ENCODE peak calls at places on chromosomes 1 and 21, in ten cellular contexts. One of them, this sample, is unnamed.

GRCh38 chr1:230568008-230568407 is 74.3 kb upstream of the COG2 start:
- DNase-seq in MM.1S: no peak
- DNase-seq in colonic mucosa: peak; percentile 65
- DNase-seq in pancreas: no peak
- DNase-seq in PC-3: peak; percentile 67
- DNase-seq in Peyer's patch: no peak
- DNase-seq in CD4-positive, alpha-beta memory T cell: no peak
- DNase-seq in AG04450: peak; percentile 13
- DNase-seq in stomach: peak; percentile 56
- DNase-seq in endothelial cell of umbilical vein: no peak
- DNase-seq in this sample: peak; percentile 46

GRCh38 chr1:177209357-177209756 is 38.6 kb downstream of the BRINP2 start:
- DNase-seq in MM.1S: no peak
- DNase-seq in colonic mucosa: peak; percentile 62
- DNase-seq in pancreas: peak; percentile 15
- DNase-seq in PC-3: peak; percentile 98
- DNase-seq in Peyer's patch: peak; percentile 69
- DNase-seq in CD4-positive, alpha-beta memory T cell: no peak
- DNase-seq in AG04450: peak; percentile 99
- DNase-seq in stomach: peak; percentile 54
- DNase-seq in endothelial cell of umbilical vein: peak; percentile 78
- DNase-seq in this sample: no peak

GRCh38 chr21:17848228-17848627 is 29.1 kb upstream of the C21orf91 start:
- DNase-seq in MM.1S: no peak
- DNase-seq in colonic mucosa: peak; percentile 33
- DNase-seq in pancreas: peak; percentile 5
- DNase-seq in PC-3: peak; percentile 82
- DNase-seq in Peyer's patch: peak; percentile 58
- DNase-seq in CD4-positive, alpha-beta memory T cell: no peak
- DNase-seq in AG04450: peak; percentile 90
- DNase-seq in stomach: no peak
- DNase-seq in endothelial cell of umbilical vein: no peak
- DNase-seq in this sample: no peak

GRCh38 chr1:234776875-234777849 is 167.2 kb upstream of the IRF2BP2 start:
- DNase-seq in MM.1S: no peak
- DNase-seq in colonic mucosa: no peak
- DNase-seq in pancreas: no peak
- DNase-seq in PC-3: peak; percentile 3
- DNase-seq in Peyer's patch: no peak
- DNase-seq in CD4-positive, alpha-beta memory T cell: no peak
- DNase-seq in AG04450: no peak
- DNase-seq in stomach: no peak
- DNase-seq in endothelial cell of umbilical vein: peak; percentile 29
- DNase-seq in this sample: peak; percentile 50

GRCh38 chr1:208928335-208928734 is 655.2 kb upstream of the CAMK1G start:
- DNase-seq in MM.1S: no peak
- DNase-seq in colonic mucosa: no peak
- DNase-seq in pancreas: no peak
- DNase-seq in PC-3: peak; percentile 86
- DNase-seq in Peyer's patch: no peak
- DNase-seq in CD4-positive, alpha-beta memory T cell: no peak
- DNase-seq in AG04450: no peak
- DNase-seq in stomach: no peak
- DNase-seq in endothelial cell of umbilical vein: no peak
- DNase-seq in this sample: no peak

GRCh38 chr1:157806431-157807149 is 13.3 kb downstream of the FCRL1 start:
- DNase-seq in MM.1S: peak; percentile 99
- DNase-seq in colonic mucosa: no peak
- DNase-seq in pancreas: no peak
- DNase-seq in PC-3: no peak
- DNase-seq in Peyer's patch: peak; percentile 91
- DNase-seq in CD4-positive, alpha-beta memory T cell: no peak
- DNase-seq in AG04450: no peak
- DNase-seq in stomach: no peak
- DNase-seq in endothelial cell of umbilical vein: no peak
- DNase-seq in this sample: peak; percentile 97

GRCh38 chr1:230986976-230987375 is 8.1 kb downstream of the ARV1 start:
- DNase-seq in MM.1S: no peak
- DNase-seq in colonic mucosa: no peak
- DNase-seq in pancreas: no peak
- DNase-seq in PC-3: peak; percentile 77
- DNase-seq in Peyer's patch: peak; percentile 58
- DNase-seq in CD4-positive, alpha-beta memory T cell: no peak
- DNase-seq in AG04450: peak; percentile 34
- DNase-seq in stomach: no peak
- DNase-seq in endothelial cell of umbilical vein: no peak
- DNase-seq in this sample: no peak

GRCh38 chr21:45267390-45267760 is 20.3 kb downstream of the POFUT2 start:
- DNase-seq in MM.1S: no peak
- DNase-seq in colonic mucosa: no peak
- DNase-seq in pancreas: no peak
- DNase-seq in PC-3: no peak
- DNase-seq in Peyer's patch: peak; percentile 19
- DNase-seq in CD4-positive, alpha-beta memory T cell: no peak
- DNase-seq in AG04450: no peak
- DNase-seq in stomach: peak; percentile 5
- DNase-seq in endothelial cell of umbilical vein: no peak
- DNase-seq in this sample: no peak

GRCh38 chr1:46131727-46132528 is 501 bp downstream of the PIK3R3 start:
- DNase-seq in MM.1S: peak; percentile 50
- DNase-seq in colonic mucosa: peak; percentile 47
- DNase-seq in pancreas: no peak
- DNase-seq in PC-3: peak; percentile 46
- DNase-seq in Peyer's patch: peak; percentile 71
- DNase-seq in CD4-positive, alpha-beta memory T cell: peak; percentile 24
- DNase-seq in AG04450: no peak
- DNase-seq in stomach: peak; percentile 38
- DNase-seq in endothelial cell of umbilical vein: peak; percentile 45
- DNase-seq in this sample: peak; percentile 78

GRCh38 chr1:46132529-46133180 is at the start of gene PIK3R3:
- DNase-seq in MM.1S: peak; percentile 98
- DNase-seq in colonic mucosa: peak; percentile 98
- DNase-seq in pancreas: peak; percentile 97
- DNase-seq in PC-3: peak; percentile 98
- DNase-seq in Peyer's patch: peak; percentile 97
- DNase-seq in CD4-positive, alpha-beta memory T cell: peak; percentile 82
- DNase-seq in AG04450: peak; percentile 99
- DNase-seq in stomach: peak; percentile 98
- DNase-seq in endothelial cell of umbilical vein: peak; percentile 99
- DNase-seq in this sample: peak; percentile 99

GRCh38 chr1:46133946-46134345 is 1.5 kb upstream of the PIK3R3 start:
- DNase-seq in MM.1S: no peak
- DNase-seq in colonic mucosa: no peak
- DNase-seq in pancreas: no peak
- DNase-seq in PC-3: no peak
- DNase-seq in Peyer's patch: no peak
- DNase-seq in CD4-positive, alpha-beta memory T cell: no peak
- DNase-seq in AG04450: no peak
- DNase-seq in stomach: no peak
- DNase-seq in endothelial cell of umbilical vein: peak; percentile 48
- DNase-seq in this sample: no peak

GRCh38 chr1:46134660-46135331 is 2.4 kb upstream of the PIK3R3 start:
- DNase-seq in MM.1S: peak; percentile 38
- DNase-seq in colonic mucosa: no peak
- DNase-seq in pancreas: no peak
- DNase-seq in PC-3: peak; percentile 90
- DNase-seq in Peyer's patch: no peak
- DNase-seq in CD4-positive, alpha-beta memory T cell: no peak
- DNase-seq in AG04450: peak; percentile 60
- DNase-seq in stomach: no peak
- DNase-seq in endothelial cell of umbilical vein: peak; percentile 21
- DNase-seq in this sample: no peak

GRCh38 chr1:46133181-46133658 is 791 bp upstream of the PIK3R3 start:
- DNase-seq in MM.1S: no peak
- DNase-seq in colonic mucosa: no peak
- DNase-seq in pancreas: no peak
- DNase-seq in PC-3: no peak
- DNase-seq in Peyer's patch: no peak
- DNase-seq in CD4-positive, alpha-beta memory T cell: no peak
- DNase-seq in AG04450: no peak
- DNase-seq in stomach: no peak
- DNase-seq in endothelial cell of umbilical vein: no peak
- DNase-seq in this sample: peak; percentile 90
- H3K27ac ChIP-seq in MM.1S: peak overlapping the region; percentile 99
- H3K27ac ChIP-seq in colonic mucosa: peak overlapping the region; percentile 58
- H3K27ac ChIP-seq in pancreas: peak overlapping the region; percentile 80
- H3K27ac ChIP-seq in PC-3: peak overlapping the region; percentile 94
- H3K27ac ChIP-seq in Peyer's patch: peak overlapping the region; percentile 66
- H3K27ac ChIP-seq in CD4-positive, alpha-beta memory T cell: peak overlapping the region; percentile 11
- H3K27ac ChIP-seq in AG04450: peak overlapping the region; percentile 99
- H3K27ac ChIP-seq in stomach: peak overlapping the region; percentile 98
- H3K27ac ChIP-seq in endothelial cell of umbilical vein: peak overlapping the region; percentile 86
- H3K27ac ChIP-seq in this sample: peak overlapping the region; percentile 87

GRCh38 chr1:2231667-2232254 is 3.6 kb downstream of the SKI start:
- DNase-seq in MM.1S: no peak
- DNase-seq in colonic mucosa: peak; percentile 85
- DNase-seq in pancreas: no peak
- DNase-seq in PC-3: peak; percentile 68
- DNase-seq in Peyer's patch: peak; percentile 95
- DNase-seq in CD4-positive, alpha-beta memory T cell: peak; percentile 78
- DNase-seq in AG04450: no peak
- DNase-seq in stomach: peak; percentile 76
- DNase-seq in endothelial cell of umbilical vein: peak; percentile 90
- DNase-seq in this sample: no peak

GRCh38 chr1:2230781-2231666 is 2.9 kb downstream of the SKI start:
- DNase-seq in MM.1S: no peak
- DNase-seq in colonic mucosa: peak; percentile 56
- DNase-seq in pancreas: no peak
- DNase-seq in PC-3: peak; percentile 60
- DNase-seq in Peyer's patch: peak; percentile 86
- DNase-seq in CD4-positive, alpha-beta memory T cell: peak; percentile 80
- DNase-seq in AG04450: no peak
- DNase-seq in stomach: no peak
- DNase-seq in endothelial cell of umbilical vein: peak; percentile 28
- DNase-seq in this sample: no peak

GRCh38 chr1:2228684-2229031 is 539 bp downstream of the SKI start:
- DNase-seq in MM.1S: peak; percentile 54
- DNase-seq in colonic mucosa: no peak
- DNase-seq in pancreas: peak; percentile 25
- DNase-seq in PC-3: peak; percentile 42
- DNase-seq in Peyer's patch: no peak
- DNase-seq in CD4-positive, alpha-beta memory T cell: no peak
- DNase-seq in AG04450: no peak
- DNase-seq in stomach: peak; percentile 53
- DNase-seq in endothelial cell of umbilical vein: no peak
- DNase-seq in this sample: no peak

GRCh38 chr1:2229032-2229920 is 1.2 kb downstream of the SKI start:
- DNase-seq in MM.1S: peak; percentile 43
- DNase-seq in colonic mucosa: peak; percentile 68
- DNase-seq in pancreas: peak; percentile 66
- DNase-seq in PC-3: peak; percentile 70
- DNase-seq in Peyer's patch: peak; percentile 87
- DNase-seq in CD4-positive, alpha-beta memory T cell: peak; percentile 63
- DNase-seq in AG04450: no peak
- DNase-seq in stomach: peak; percentile 74
- DNase-seq in endothelial cell of umbilical vein: peak; percentile 67
- DNase-seq in this sample: no peak

DNA sequence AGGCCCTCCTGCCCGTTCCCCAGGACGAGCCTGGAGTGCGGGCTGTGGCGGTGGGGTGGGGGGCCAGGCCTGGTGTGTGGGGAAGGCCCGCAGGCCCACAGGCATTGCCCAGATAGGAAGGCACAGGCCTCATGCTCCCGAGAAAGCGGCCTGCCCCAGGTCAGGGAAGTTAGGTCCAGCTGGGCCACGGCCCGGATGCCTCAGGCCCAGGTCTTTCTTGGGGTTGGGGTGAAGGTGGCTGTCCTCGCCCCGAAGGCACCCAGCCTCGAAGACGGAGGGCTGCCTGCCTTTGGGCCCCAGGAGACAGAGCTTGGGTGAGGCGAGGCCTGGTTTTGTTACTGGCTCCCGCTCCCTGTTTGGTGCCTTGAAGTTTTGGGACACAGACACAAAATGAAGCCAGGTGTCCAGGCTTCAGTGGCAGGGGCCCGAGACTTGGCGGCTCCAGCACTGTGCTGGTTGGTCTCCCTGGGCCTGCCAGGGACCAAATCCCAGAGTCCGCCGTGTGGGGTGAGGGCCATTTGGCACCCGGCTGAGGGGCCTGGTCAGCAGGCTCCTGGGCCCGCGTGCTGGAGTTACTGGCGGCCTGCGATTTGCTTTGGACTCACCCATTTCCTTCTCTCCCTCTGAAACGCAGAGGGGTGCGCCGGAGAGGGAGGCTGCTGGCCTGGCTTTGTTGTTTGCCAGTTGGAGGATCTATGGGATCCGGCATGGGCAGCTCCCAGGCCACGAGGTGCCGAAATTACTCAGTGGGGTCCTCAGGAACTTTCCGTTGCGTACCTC is 2.0 kb downstream of the SKI start:
- DNase-seq in MM.1S: no peak
- DNase-seq in colonic mucosa: peak; percentile 65
- DNase-seq in pancreas: peak; percentile 37
- DNase-seq in PC-3: peak; percentile 52
- DNase-seq in Peyer's patch: peak; percentile 63
- DNase-seq in CD4-positive, alpha-beta memory T cell: no peak
- DNase-seq in AG04450: no peak
- DNase-seq in stomach: no peak
- DNase-seq in endothelial cell of umbilical vein: peak; percentile 52
- DNase-seq in this sample: no peak
- H3K27ac ChIP-seq in MM.1S: no peak overlapping the region
- H3K27ac ChIP-seq in colonic mucosa: peak overlapping the region; percentile 80
- H3K27ac ChIP-seq in pancreas: peak overlapping the region; percentile 52
- H3K27ac ChIP-seq in PC-3: peak overlapping the region; percentile 15
- H3K27ac ChIP-seq in Peyer's patch: peak overlapping the region; percentile 89
- H3K27ac ChIP-seq in CD4-positive, alpha-beta memory T cell: peak overlapping the region; percentile 84
- H3K27ac ChIP-seq in AG04450: peak overlapping the region; percentile 52
- H3K27ac ChIP-seq in stomach: peak overlapping the region; percentile 81
- H3K27ac ChIP-seq in endothelial cell of umbilical vein: peak overlapping the region; percentile 50
- H3K27ac ChIP-seq in this sample: no peak overlapping the region

DNA sequence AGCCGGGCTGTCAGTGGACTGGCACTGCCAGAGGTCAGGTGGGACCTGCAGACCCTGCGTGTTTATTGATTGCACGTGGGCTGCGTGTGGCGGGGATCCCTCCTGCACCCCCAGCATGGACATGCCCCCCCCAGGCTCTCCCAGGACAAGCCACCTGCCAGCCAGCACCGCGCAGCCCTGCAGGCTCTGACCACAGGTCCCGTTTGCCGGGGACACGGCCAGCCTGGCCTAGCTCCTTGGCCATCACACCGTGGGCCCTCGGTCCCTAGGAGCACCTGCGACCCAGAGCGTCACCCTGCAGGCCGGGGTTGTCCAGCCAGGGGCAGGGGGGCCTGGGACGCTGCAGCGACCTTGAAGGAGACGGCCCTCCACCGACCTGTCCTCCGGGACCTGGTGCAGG is 43.9 kb downstream of the MEGF6 start:
- DNase-seq in MM.1S: no peak
- DNase-seq in colonic mucosa: no peak
- DNase-seq in pancreas: no peak
- DNase-seq in PC-3: no peak
- DNase-seq in Peyer's patch: no peak
- DNase-seq in CD4-positive, alpha-beta memory T cell: no peak
- DNase-seq in AG04450: no peak
- DNase-seq in stomach: no peak
- DNase-seq in endothelial cell of umbilical vein: no peak
- DNase-seq in this sample: no peak
- H3K27ac ChIP-seq in MM.1S: no peak overlapping the region
- H3K27ac ChIP-seq in colonic mucosa: no peak overlapping the region
- H3K27ac ChIP-seq in pancreas: no peak overlapping the region
- H3K27ac ChIP-seq in PC-3: no peak overlapping the region
- H3K27ac ChIP-seq in Peyer's patch: no peak overlapping the region
- H3K27ac ChIP-seq in CD4-positive, alpha-beta memory T cell: no peak overlapping the region
- H3K27ac ChIP-seq in AG04450: no peak overlapping the region
- H3K27ac ChIP-seq in stomach: no peak overlapping the region
- H3K27ac ChIP-seq in endothelial cell of umbilical vein: no peak overlapping the region
- H3K27ac ChIP-seq in this sample: no peak overlapping the region

GRCh38 chr1:203479646-203480045 is 4.0 kb downstream of the PRELP start:
- DNase-seq in MM.1S: no peak
- DNase-seq in colonic mucosa: no peak
- DNase-seq in pancreas: no peak
- DNase-seq in PC-3: no peak
- DNase-seq in Peyer's patch: no peak
- DNase-seq in CD4-positive, alpha-beta memory T cell: no peak
- DNase-seq in AG04450: no peak
- DNase-seq in stomach: no peak
- DNase-seq in endothelial cell of umbilical vein: no peak
- DNase-seq in this sample: no peak

GRCh38 chr1:203478986-203479385 is 3.4 kb downstream of the PRELP start:
- DNase-seq in MM.1S: no peak
- DNase-seq in colonic mucosa: no peak
- DNase-seq in pancreas: no peak
- DNase-seq in PC-3: no peak
- DNase-seq in Peyer's patch: no peak
- DNase-seq in CD4-positive, alpha-beta memory T cell: no peak
- DNase-seq in AG04450: no peak
- DNase-seq in stomach: no peak
- DNase-seq in endothelial cell of umbilical vein: no peak
- DNase-seq in this sample: no peak

GRCh38 chr1:203481186-203481585 is 5.6 kb downstream of the PRELP start:
- DNase-seq in MM.1S: no peak
- DNase-seq in colonic mucosa: no peak
- DNase-seq in pancreas: no peak
- DNase-seq in PC-3: no peak
- DNase-seq in Peyer's patch: no peak
- DNase-seq in CD4-positive, alpha-beta memory T cell: no peak
- DNase-seq in AG04450: no peak
- DNase-seq in stomach: no peak
- DNase-seq in endothelial cell of umbilical vein: no peak
- DNase-seq in this sample: no peak

GRCh38 chr1:203480525-203481084 is 5.0 kb downstream of the PRELP start:
- DNase-seq in MM.1S: peak; percentile 89
- DNase-seq in colonic mucosa: peak; percentile 84
- DNase-seq in pancreas: no peak
- DNase-seq in PC-3: peak; percentile 94
- DNase-seq in Peyer's patch: peak; percentile 88
- DNase-seq in CD4-positive, alpha-beta memory T cell: peak; percentile 31
- DNase-seq in AG04450: peak; percentile 84
- DNase-seq in stomach: peak; percentile 86
- DNase-seq in endothelial cell of umbilical vein: peak; percentile 40
- DNase-seq in this sample: peak; percentile 70

GRCh38 chr1:203480084-203480483 is 4.5 kb downstream of the PRELP start:
- DNase-seq in MM.1S: no peak
- DNase-seq in colonic mucosa: no peak
- DNase-seq in pancreas: no peak
- DNase-seq in PC-3: no peak
- DNase-seq in Peyer's patch: no peak
- DNase-seq in CD4-positive, alpha-beta memory T cell: no peak
- DNase-seq in AG04450: peak; percentile 36
- DNase-seq in stomach: no peak
- DNase-seq in endothelial cell of umbilical vein: no peak
- DNase-seq in this sample: no peak
- H3K27ac ChIP-seq in MM.1S: no peak overlapping the region
- H3K27ac ChIP-seq in colonic mucosa: peak overlapping the region; percentile 52
- H3K27ac ChIP-seq in pancreas: no peak overlapping the region
- H3K27ac ChIP-seq in PC-3: peak overlapping the region; percentile 49
- H3K27ac ChIP-seq in Peyer's patch: peak overlapping the region; percentile 66
- H3K27ac ChIP-seq in CD4-positive, alpha-beta memory T cell: no peak overlapping the region
- H3K27ac ChIP-seq in AG04450: peak overlapping the region; percentile 66
- H3K27ac ChIP-seq in stomach: peak overlapping the region; percentile 37
- H3K27ac ChIP-seq in endothelial cell of umbilical vein: no peak overlapping the region
- H3K27ac ChIP-seq in this sample: no peak overlapping the region